ENCODE peak calls at places on chromosomes 1 and 21, in nine cellular contexts. O is CD8-positive, alpha-beta T cell; C is HAP-1; B is left lung; G is osteoblast; D is PC-3; Q is testis; T is aorta; L is tibial artery. M is an unnamed sample.

GRCh38 chr1:92858564-92859399 is 26.9 kb downstream of the RPL5 start:
- DNase-seq in G (no peak), C (peak; percentile 65), L (no peak), O (peak; percentile 18), T (no peak), B (no peak), Q (peak; percentile 82), D (peak; percentile 91), M (no peak)

GRCh38 chr1:8441466-8441865 is 123.6 kb downstream of the SLC45A1 start:
- DNase-seq in T (no peak), Q (no peak), B (no peak), G (no peak), C (no peak), O (no peak), L (no peak), D (no peak), M (no peak)

GRCh38 chr1:246066553-246066952 is 440.5 kb downstream of the SMYD3 start:
- DNase-seq in D (no peak), G (no peak), T (no peak), C (peak; percentile 66), O (no peak), B (no peak), L (no peak), Q (no peak), M (no peak)

GRCh38 chr1:67590329-67590728 is 94.7 kb upstream of the GADD45A start:
- DNase-seq in C (no peak), G (peak; percentile 86), O (no peak), D (no peak), B (no peak), T (no peak), L (peak; percentile 85), Q (peak; percentile 65), M (no peak)

GRCh38 chr1:116501041-116501869 is 69.6 kb downstream of the CD58 start:
- DNase-seq in T (no peak), C (no peak), B (no peak), O (no peak), Q (no peak), G (no peak), D (no peak), L (no peak), M (no peak)

GRCh38 chr1:229153955-229154548 is 116.9 kb upstream of the RAB4A start:
- DNase-seq in D (no peak), C (no peak), Q (no peak), T (no peak), G (no peak), B (no peak), L (no peak), O (no peak), M (no peak)

GRCh38 chr1:235503333-235504121 is 725 bp downstream of the B3GALNT2 start:
- DNase-seq in G (peak; percentile 85), Q (peak; percentile 72), T (peak; percentile 86), C (peak; percentile 71), L (peak; percentile 70), D (peak; percentile 31), O (no peak), B (peak; percentile 73), M (peak; percentile 63)

GRCh38 chr1:32204943-32205361 is 519 bp upstream of the IQCC start:
- DNase-seq in Q (no peak), O (no peak), C (no peak), B (no peak), D (no peak), T (no peak), G (peak; percentile 71), L (no peak), M (peak; percentile 28)

GRCh38 chr1:56461158-56462127 is 117.9 kb downstream of the PLPP3 start:
- DNase-seq in L (no peak), D (no peak), Q (no peak), B (no peak), O (no peak), T (no peak), G (no peak), C (no peak), M (no peak)

GRCh38 chr1:221715321-221716169 is 26.3 kb downstream of the DUSP10 start:
- DNase-seq in O (no peak), C (peak; percentile 78), D (peak; percentile 55), Q (no peak), G (peak; percentile 73), B (no peak), L (no peak), T (no peak), M (no peak)

GRCh38 chr1:180401999-180402398 is 100.4 kb downstream of the ACBD6 start:
- DNase-seq in D (no peak), G (no peak), C (no peak), T (no peak), O (no peak), Q (no peak), B (no peak), L (no peak), M (no peak)

GRCh38 chr1:22830131-22830566 is 119.5 kb downstream of the EPHB2 start:
- DNase-seq in T (no peak), C (no peak), Q (no peak), L (no peak), O (no peak), D (no peak), B (no peak), G (peak; percentile 38), M (peak; percentile 29)

GRCh38 chr21:38376693-38377092 is 119.9 kb downstream of the KCNJ15 start:
- DNase-seq in D (no peak), T (peak; percentile 61), O (no peak), L (no peak), B (no peak), C (no peak), G (no peak), Q (peak; percentile 25), M (no peak)

GRCh38 chr1:153608742-153609584 is 4.0 kb downstream of the S100A16 start:
- DNase-seq in Q (peak; percentile 93), O (no peak), B (peak; percentile 80), G (peak; percentile 95), L (peak; percentile 82), D (peak; percentile 99), C (peak; percentile 61), T (peak; percentile 90), M (peak; percentile 52)

GRCh38 chr21:36696390-36696639 is 2.6 kb upstream of the SIM2 start:
- DNase-seq in B (no peak), L (no peak), C (no peak), G (peak; percentile 85), Q (no peak), T (no peak), D (no peak), O (no peak), M (no peak)

GRCh38 chr21:33022489-33022827 is 3.3 kb upstream of the OLIG2 start:
- DNase-seq in L (no peak), G (peak; percentile 82), Q (no peak), C (no peak), B (no peak), T (no peak), D (no peak), O (no peak), M (no peak)
- H3K27me3 ChIP-seq in L (no peaks in the 10 kb centered on the region), G (peaks cover 95% of the 10 kb centered on the region), Q (peaks cover 6% of the 10 kb centered on the region), C (no peaks in the 10 kb centered on the region), B (peaks cover 99% of the 10 kb centered on the region), T (no peaks in the 10 kb centered on the region), D (peaks cover 71% of the 10 kb centered on the region), O (peaks cover 41% of the 10 kb centered on the region), M (peaks cover 18% of the 10 kb centered on the region)

DNA sequence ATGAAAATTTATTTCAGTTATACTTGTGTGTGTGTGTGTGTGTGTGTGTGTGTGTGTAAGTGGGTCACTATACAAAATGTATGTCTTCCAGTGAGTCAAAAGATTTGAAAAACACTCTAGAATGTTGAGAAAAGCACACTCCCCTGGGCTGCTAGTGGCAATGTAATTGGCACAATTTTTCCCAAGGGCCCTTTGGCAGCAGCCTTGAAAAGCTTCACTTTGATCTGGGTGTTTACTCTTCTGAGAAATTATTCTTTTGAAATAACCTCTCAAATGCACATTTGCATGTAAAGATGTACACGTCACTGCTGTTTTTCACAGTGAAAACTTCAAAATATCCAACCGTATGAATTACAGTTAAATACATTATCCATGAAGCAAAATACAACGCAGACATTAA is 22.1 kb upstream of the SLC44A3 start:
- DNase-seq in T (no peak), B (no peak), C (no peak), G (no peak), O (no peak), D (no peak), L (no peak), Q (no peak), M (no peak)
- H3K4me3 ChIP-seq in T (no peak overlapping the region), B (no peak overlapping the region), C (no peak overlapping the region), G (no peak overlapping the region), O (no peak overlapping the region), D (no peak overlapping the region), L (no peak overlapping the region), Q (no peak overlapping the region), M (no peak overlapping the region)

GRCh38 chr1:202263628-202264027 is 70.0 kb downstream of the LGR6 start:
- DNase-seq in Q (no peak), O (no peak), T (no peak), G (no peak), C (no peak), L (no peak), B (no peak), D (no peak), M (no peak)

GRCh38 chr1:202268817-202269216 is 72.9 kb downstream of the UBE2T start:
- DNase-seq in Q (no peak), T (no peak), B (no peak), O (no peak), D (no peak), G (no peak), C (no peak), L (peak; percentile 41), M (no peak)

GRCh38 chr1:202268032-202268431 is 73.7 kb downstream of the UBE2T start:
- DNase-seq in Q (no peak), C (peak; percentile 5), T (no peak), O (no peak), L (peak; percentile 37), B (no peak), G (no peak), D (no peak), M (no peak)

GRCh38 chr1:202266061-202266765 is 72.6 kb downstream of the LGR6 start:
- DNase-seq in Q (no peak), L (peak; percentile 39), D (no peak), C (peak; percentile 1), O (no peak), G (peak; percentile 73), T (no peak), B (no peak), M (no peak)

DNA sequence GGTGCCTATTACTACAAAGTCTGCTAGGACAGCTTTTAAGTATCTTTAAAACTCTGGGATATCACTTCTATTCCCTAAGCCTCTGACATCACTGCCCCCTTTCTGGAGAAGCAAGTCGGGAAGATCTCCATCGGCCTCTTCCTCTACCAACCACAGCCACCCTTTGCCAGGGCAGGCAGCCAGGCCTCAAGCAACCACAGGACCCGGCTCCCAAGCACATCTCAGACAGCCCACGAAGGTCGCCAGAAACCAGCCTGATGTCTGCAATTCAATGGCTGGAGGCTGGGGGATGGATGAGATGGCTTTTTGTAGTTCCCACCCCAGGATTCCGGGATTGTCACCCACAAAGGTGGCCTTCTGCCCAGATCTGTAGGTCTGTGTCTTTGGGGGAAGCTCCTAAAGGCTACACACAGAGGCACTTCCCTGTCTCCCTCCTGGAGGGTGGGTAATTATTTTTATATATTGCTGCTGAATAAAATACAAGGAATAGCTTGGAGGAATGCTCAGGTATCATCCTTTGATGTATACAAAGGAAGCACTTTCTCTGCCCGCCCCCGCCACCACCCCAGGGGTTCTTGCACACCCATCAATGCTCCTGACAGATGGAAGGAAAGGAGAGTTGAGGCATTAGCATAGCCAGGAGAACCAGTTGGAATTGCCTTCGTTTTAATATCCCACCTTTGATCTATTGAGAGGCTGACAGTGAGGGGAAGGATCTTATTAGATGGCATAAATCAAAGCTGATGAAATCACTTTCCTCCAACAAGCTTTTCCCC is 70.9 kb downstream of the LGR6 start:
- DNase-seq in O (no peak), L (peak; percentile 46), C (no peak), G (no peak), D (no peak), B (peak; percentile 27), T (no peak), Q (no peak), M (no peak)
- H3K27me3 ChIP-seq in O (no peaks in the 10 kb centered on the region), L (no peaks in the 10 kb centered on the region), C (peaks cover 16% of the 10 kb centered on the region), G (peaks cover 60% of the 10 kb centered on the region), D (no peaks in the 10 kb centered on the region), B (no peaks in the 10 kb centered on the region), T (no peaks in the 10 kb centered on the region), Q (no peaks in the 10 kb centered on the region), M (no peaks in the 10 kb centered on the region)

GRCh38 chr1:203324103-203325003 is 19.0 kb downstream of the BTG2 start:
- DNase-seq in B (peak; percentile 66), T (no peak), L (no peak), Q (no peak), O (no peak), C (no peak), D (no peak), G (no peak), M (no peak)
- H3K4me3 ChIP-seq in B (no peak overlapping the region), T (no peak overlapping the region), L (no peak overlapping the region), Q (no peak overlapping the region), O (peak overlapping the region; percentile 9), C (no peak overlapping the region), D (no peak overlapping the region), G (no peak overlapping the region), M (no peak overlapping the region)

M was measured in pancreas.